ENCODE peak calls at places on chromosome 12, in four cellular contexts. D is NCI-H1436; X is activated T-helper 1 cell treated with anti-CD3 and anti-CD28 coated beads, Interleukin-2, amount 50 U/mL, for 16 hours; W is stimulated activated CD4-positive, alpha-beta T cell treated with anti-CD3 and anti-CD28 coated beads, Interleukin-2, amount 100 ng/mL, for 48 hours. P is an unnamed sample.

GRCh38 chr12:109281452-109281851 is 27.6 kb downstream of the FOXN4 start:
- DNase-seq in D (no peak), X (no peak), W (no peak), P (no peak)

GRCh38 chr12:80761818-80762217 is 45.1 kb downstream of the MYF5 start:
- DNase-seq in D (no peak), X (no peak), W (no peak), P (no peak)

GRCh38 chr12:116537149-116537904 is 21.9 kb upstream of the MAP1LC3B2 start:
- DNase-seq in D (no peak), X (no peak), W (no peak), P (no peak)

GRCh38 chr12:117047810-117048584 is 51.2 kb downstream of the TESC start:
- DNase-seq in D (no peak), X (no peak), W (no peak), P (no peak)

GRCh38 chr12:117321572-117321971 is 39.9 kb downstream of the NOS1 start:
- DNase-seq in D (no peak), X (no peak), W (no peak), P (no peak)

GRCh38 chr12:22577667-22578066 is 33.3 kb upstream of the C2CD5 start:
- DNase-seq in D (no peak), X (no peak), W (no peak), P (no peak)

GRCh38 chr12:120399531-120399930 is 30.6 kb upstream of the MSI1 start:
- DNase-seq in D (no peak), X (no peak), W (no peak), P (no peak)

GRCh38 chr12:91786490-91787272 is 359.0 kb downstream of the BTG1 start:
- DNase-seq in D (peak), X (no peak), W (no peak), P (no peak)

GRCh38 chr12:119020377-119021360 is 39.3 kb downstream of the SRRM4 start:
- DNase-seq in D (no peak), X (no peak), W (peak), P (no peak)